ENCODE peak calls at places on chromosomes 5 and 9, in four cellular contexts. W, L, M and F are unnamed samples.

GRCh38 chr9:97237311-97237786 is 70.1 kb upstream of the CCDC180 start:
- DNase-seq in W (no peak), L (no peak), M (no peak), F (no peak)

GRCh38 chr5:173712609-173713176 is 96.2 kb upstream of the BOD1 start:
- DNase-seq in W (no peak), L (no peak), M (no peak), F (no peak)

GRCh38 chr9:137611623-137612609 is 6.4 kb downstream of the ARRDC1 start:
- DNase-seq in W (no peak), L (no peak), M (peak), F (no peak)

GRCh38 chr5:159749146-159749545 is 167.1 kb upstream of the ADRA1B start:
- DNase-seq in W (no peak), L (no peak), M (no peak), F (no peak)

GRCh38 chr9:124320062-124320973 is 62.6 kb downstream of the NEK6 start:
- DNase-seq in W (peak), L (no peak), M (peak), F (peak)

GRCh38 chr5:83576341-83576740 is 104.8 kb downstream of the VCAN start:
- DNase-seq in W (no peak), L (no peak), M (peak), F (no peak)

GRCh38 chr5:170429014-170429413 is 39.8 kb upstream of the KCNMB1 start:
- DNase-seq in W (no peak), L (no peak), M (peak), F (no peak)

GRCh38 chr5:77066823-77067442 is 20.2 kb downstream of the ZBED3 start:
- DNase-seq in W (no peak), L (peak), M (peak), F (no peak)

GRCh38 chr5:115463985-115464384 is 80.6 kb downstream of the FEM1C start:
- DNase-seq in W (no peak), L (no peak), M (no peak), F (no peak)

GRCh38 chr9:107548298-107549142 is 59.0 kb upstream of the KLF4 start:
- DNase-seq in W (no peak), L (peak), M (peak), F (no peak)

GRCh38 chr9:80074439-80074838 is 502.7 kb downstream of the TLE4 start:
- DNase-seq in W (no peak), L (no peak), M (no peak), F (no peak)

GRCh38 chr9:82167296-82167695 is 178.7 kb downstream of the SPATA31D1 start:
- DNase-seq in W (no peak), L (no peak), M (no peak), F (no peak)

GRCh38 chr9:91116711-91117110 is 245.0 kb downstream of the AUH start:
- DNase-seq in W (no peak), L (no peak), M (no peak), F (no peak)

GRCh38 chr5:38316544-38317224 is 58.3 kb downstream of the EGFLAM start:
- DNase-seq in W (no peak), L (peak), M (peak), F (no peak)

GRCh38 chr5:168877132-168877895 is 298.1 kb upstream of the PANK3 start:
- DNase-seq in W (no peak), L (no peak), M (no peak), F (no peak)

GRCh38 chr9:121376214-121376830 is 6.3 kb upstream of the STOM start:
- DNase-seq in W (no peak), L (no peak), M (no peak), F (no peak)

GRCh38 chr5:115979628-115980041 is 17.4 kb downstream of the LVRN start:
- DNase-seq in W (no peak), L (peak), M (peak), F (no peak)

GRCh38 chr5:170606939-170607338 is 103.1 kb downstream of the KCNIP1 start:
- DNase-seq in W (no peak), L (no peak), M (no peak), F (no peak)

GRCh38 chr5:160076997-160077396 is 42.3 kb downstream of the PWWP2A start:
- DNase-seq in W (no peak), L (no peak), M (no peak), F (no peak)

GRCh38 chr5:158899792-158900191 is 199.9 kb downstream of the EBF1 start:
- DNase-seq in W (no peak), L (peak), M (no peak), F (no peak)

GRCh38 chr9:129889936-129890717 is 54.9 kb downstream of the USP20 start:
- DNase-seq in W (no peak), L (no peak), M (no peak), F (no peak)

GRCh38 chr5:134430001-134430569 is 18.4 kb upstream of the CDKN2AIPNL start:
- DNase-seq in W (no peak), L (no peak), M (no peak), F (no peak)